ENCODE peak calls at places on chromosomes 12 and 14, in six cellular contexts. R is esophagus squamous epithelium, K is tibial artery, H is GM23248, N is SJCRH30, P is small intestine. A is an unnamed sample. For H3K9me3, the result is how much of the 10 kb centered on the place peaks cover.

GRCh38 chr14:103541944-103542544 is 13.0 kb downstream of the TRMT61A start:
- DNase-seq in K (no peak), N (no peak), H (no peak), R (no peak), P (no peak), A (no peak)

GRCh38 chr12:108611884-108612415 is 14.1 kb upstream of the TMEM119 start:
- DNase-seq in P (no peak), N (peak), K (no peak), R (no peak), H (peak), A (peak)

GRCh38 chr12:52618216-52618615 is at the start of gene KRT73:
- DNase-seq in K (no peak), N (no peak), H (no peak), P (no peak), R (no peak), A (no peak)

GRCh38 chr14:72975776-72976175 is 49.5 kb downstream of the DCAF4 start:
- DNase-seq in R (no peak), K (no peak), H (peak), N (peak), P (no peak), A (no peak)

GRCh38 chr12:14905269-14906004 is 19.8 kb upstream of the MGP start:
- DNase-seq in K (peak), H (no peak), P (no peak), N (no peak), R (no peak), A (no peak)

GRCh38 chr12:57883700-57884099 is 37.2 kb upstream of the CTDSP2 start:
- DNase-seq in K (no peak), R (no peak), N (no peak), H (no peak), P (no peak), A (no peak)

GRCh38 chr12:69534389-69534822 is 50.9 kb upstream of the CCT2 start:
- DNase-seq in H (peak), P (peak), K (peak), N (peak), R (peak), A (no peak)

GRCh38 chr12:63815482-63815852 is 29.0 kb upstream of the SRGAP1 start:
- DNase-seq in P (no peak), K (no peak), N (no peak), H (no peak), R (no peak), A (no peak)

GRCh38 chr14:51039285-51039684 is 55.6 kb downstream of the TRIM9 start:
- DNase-seq in R (no peak), H (no peak), N (no peak), P (no peak), K (no peak), A (no peak)

GRCh38 chr14:101060171-101060601 is 156.7 kb upstream of the RTL1 start:
- DNase-seq in N (no peak), P (no peak), H (no peak), R (no peak), K (no peak), A (no peak)

GRCh38 chr12:68932123-68932700 is 759 bp downstream of the CPM start:
- DNase-seq in R (no peak), P (peak), H (no peak), N (no peak), K (no peak), A (no peak)

GRCh38 chr14:23550827-23551265 is 719 bp downstream of the ZFHX2 start:
- DNase-seq in N (no peak), R (no peak), H (peak), P (no peak), K (no peak), A (no peak)

GRCh38 chr14:67477926-67478915 is 10.3 kb downstream of the TMEM229B start:
- DNase-seq in R (no peak), H (no peak), N (peak), K (no peak), P (peak), A (no peak)

GRCh38 chr14:44778562-44778961 is 183.2 kb downstream of the KLHL28 start:
- DNase-seq in H (peak), K (no peak), R (no peak), P (no peak), N (peak), A (no peak)

GRCh38 chr12:122889658-122890561 is 6.0 kb downstream of the VPS37B start:
- DNase-seq in R (no peak), N (no peak), P (no peak), K (no peak), H (no peak), A (no peak)

GRCh38 chr12:94623161-94623920 is 27.0 kb downstream of the TMCC3 start:
- DNase-seq in P (no peak), K (no peak), R (no peak), H (no peak), N (no peak), A (no peak)

DNA sequence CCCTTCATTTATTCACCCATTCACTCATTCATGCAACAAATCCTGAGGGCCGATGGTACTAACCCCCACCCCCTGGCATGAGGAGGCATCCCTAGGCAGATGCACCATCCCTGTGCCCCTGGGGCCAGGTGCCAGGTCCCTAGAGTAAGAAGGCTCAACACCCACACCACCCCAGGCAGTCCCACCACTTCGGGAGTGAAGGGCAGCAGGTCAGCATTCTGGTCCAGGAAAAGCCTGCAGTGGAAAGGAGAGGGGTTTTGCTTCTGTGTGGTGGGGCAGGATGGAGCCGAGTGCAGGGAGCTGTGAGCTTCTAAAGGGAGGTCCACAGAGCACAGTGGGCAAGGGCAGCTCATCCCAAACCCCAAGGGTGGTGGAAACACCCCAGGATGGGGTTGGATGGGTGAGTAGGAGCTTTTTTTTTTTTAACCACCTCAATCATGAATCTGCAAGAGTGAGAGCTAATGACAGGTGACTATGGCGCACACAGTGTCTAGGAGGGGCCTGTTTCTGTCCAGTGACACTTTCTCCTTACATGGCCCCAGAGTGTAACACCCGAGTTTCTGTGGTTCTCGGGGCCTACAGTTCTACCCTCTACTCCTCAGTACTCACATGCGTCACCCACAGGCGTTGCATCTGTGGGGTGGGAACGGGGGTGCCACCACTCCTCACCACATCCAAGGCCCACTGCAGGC is 414.3 kb downstream of the TMEM121 start:
- DNase-seq in N (no peak), K (no peak), R (no peak), H (no peak), P (no peak), A (no peak)
- H3K9me3 ChIP-seq in N (under half), K (under half), R (under half), H (under half), P (under half), A (under half)

GRCh38 chr12:53622724-53623123 is 3.5 kb downstream of the ATF7 start:
- DNase-seq in H (no peak), N (no peak), P (no peak), R (no peak), K (no peak), A (no peak)
- H3K9me3 ChIP-seq in H (under half), N (under half), P (under half), R (under half), K (under half), A (under half)

DNA sequence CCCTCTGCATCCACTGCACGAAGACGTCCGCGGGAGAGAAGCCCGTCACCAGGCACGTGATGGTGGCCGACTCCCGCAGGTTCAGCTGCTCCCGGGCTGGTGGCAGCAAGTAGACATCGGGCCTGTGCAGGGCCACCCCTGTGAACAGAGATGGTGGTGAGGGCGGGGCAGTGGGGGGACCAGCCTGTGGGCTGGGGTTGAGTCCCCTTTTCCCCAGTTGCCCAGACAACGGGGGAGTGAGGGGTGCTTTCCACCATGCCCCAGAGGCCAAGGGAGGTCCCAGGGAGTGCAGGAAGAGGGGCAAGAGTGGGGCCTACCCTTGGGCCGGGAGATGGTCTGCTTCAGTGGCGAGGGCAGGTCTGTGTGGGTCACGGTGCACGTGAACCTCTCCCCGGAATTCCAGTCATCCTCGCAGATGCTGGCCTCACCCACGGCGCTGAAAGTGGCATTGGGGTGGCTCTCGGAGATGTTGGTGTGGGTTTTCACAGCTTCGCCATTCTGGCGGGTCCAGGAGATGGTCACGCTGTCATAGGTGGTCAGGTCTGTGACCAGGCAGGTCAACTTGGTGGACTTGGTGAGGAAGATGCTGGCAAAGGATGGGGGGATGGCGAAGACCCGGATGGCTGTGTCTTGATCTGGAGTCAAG is 328.3 kb downstream of the TMEM121 start:
- DNase-seq in R (no peak), P (no peak), N (no peak), K (peak), H (no peak), A (no peak)
- H3K9me3 ChIP-seq in R (under half), P (under half), N (under half), K (under half), H (under half), A (under half)

DNA sequence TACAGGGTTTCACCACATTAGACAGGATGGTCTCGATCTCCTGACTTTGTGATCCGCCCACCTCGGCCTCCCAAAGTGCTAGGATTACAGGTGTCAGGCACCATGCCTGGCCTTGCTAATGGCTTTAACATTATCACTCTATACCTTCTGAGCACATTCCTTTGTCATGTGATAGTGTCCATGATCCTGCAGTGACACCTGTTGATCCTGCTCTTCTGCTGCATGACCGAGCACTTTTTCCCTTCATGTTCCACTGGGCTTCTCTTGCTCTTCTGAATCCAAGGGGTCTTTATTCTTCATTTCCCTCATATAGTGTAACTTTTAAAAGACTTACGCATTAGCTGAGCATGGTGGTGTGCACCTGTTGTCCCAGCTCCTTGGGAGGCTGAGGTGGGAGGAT is 11.6 kb downstream of the ZNF268 start:
- DNase-seq in K (no peak), P (no peak), H (no peak), N (no peak), R (no peak), A (no peak)
- H3K9me3 ChIP-seq in K (half or more), P (under half), H (under half), N (under half), R (half or more), A (half or more)

DNA sequence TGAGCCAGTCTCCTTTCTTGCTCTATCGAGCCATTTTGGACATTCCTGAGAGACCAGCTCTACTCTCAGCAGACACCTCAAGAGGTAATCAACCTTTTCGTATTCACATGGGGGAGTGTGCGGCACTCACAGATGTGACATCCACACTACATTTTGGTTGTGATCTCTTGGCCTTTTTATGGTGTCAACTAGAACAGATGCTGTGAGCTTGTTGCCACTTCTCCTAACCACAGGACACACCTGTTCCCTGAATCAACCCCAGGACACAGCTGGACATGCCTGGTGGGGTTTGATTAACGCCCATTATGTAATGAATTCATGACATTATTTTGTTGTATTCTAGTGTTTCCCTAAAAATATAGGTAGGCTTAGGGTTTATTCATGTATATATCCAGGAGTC is 1143.6 kb downstream of the TMEM121 start:
- DNase-seq in H (no peak), K (no peak), P (no peak), R (no peak), N (peak), A (no peak)
- H3K9me3 ChIP-seq in H (under half), K (under half), P (under half), R (under half), N (under half), A (under half)